ENCODE peak calls at places on chromosomes 5 and 9, in four cellular contexts. V is stomach, F is prostate gland, P is A549. G is an unnamed sample.

GRCh38 chr9:75903785-75904360 is 13.4 kb downstream of the PCSK5 start:
- DNase-seq in V (no peak), F (no peak), P (peak), G (no peak)

GRCh38 chr5:175201393-175201792 is 242.6 kb downstream of the DRD1 start:
- DNase-seq in P (no peak), F (no peak), V (no peak), G (no peak)

GRCh38 chr5:15004506-15004905 is 132.9 kb upstream of the ANKH start:
- DNase-seq in P (no peak), F (no peak), V (no peak), G (peak)

GRCh38 chr9:121885345-121885901 is 207.7 kb downstream of the TTLL11 start:
- DNase-seq in V (no peak), P (no peak), F (no peak), G (no peak)

GRCh38 chr9:16985559-16986348 is 115.3 kb upstream of the BNC2 start:
- DNase-seq in V (no peak), F (peak), P (peak), G (peak)

GRCh38 chr5:126422994-126423788 is at the start of gene GRAMD2B:
- DNase-seq in F (peak), P (peak), V (peak), G (peak)

GRCh38 chr5:76867827-76868693 is 18.2 kb downstream of the S100Z start:
- DNase-seq in P (peak), V (peak), F (peak), G (peak)

GRCh38 chr9:23551929-23552707 is 273.9 kb downstream of the ELAVL2 start:
- DNase-seq in F (no peak), P (no peak), V (no peak), G (no peak)

GRCh38 chr9:128124873-128125574 is 2.5 kb downstream of the PTGES2 start:
- DNase-seq in P (peak), V (peak), F (peak), G (peak)

GRCh38 chr5:140926211-140926902 is at the start of gene PCDHAC1:
- DNase-seq in P (peak), V (peak), F (peak), G (peak)

GRCh38 chr9:76996700-76997099 is 22.8 kb upstream of the FOXB2 start:
- DNase-seq in V (no peak), P (peak), F (no peak), G (peak)
- TF ChIP-seq CTCF in V (peak), P (peak), F (peak), G (no peak)

GRCh38 chr9:124354364-124355031 is 60.7 kb downstream of the PSMB7 start:
- DNase-seq in P (no peak), F (no peak), V (no peak), G (no peak)
- TF ChIP-seq POLR2A in P (no peak), F (no peak), V (no peak), G (no peak)

GRCh38 chr5:81194633-81195333 is 38.3 kb upstream of the CKMT2 start:
- DNase-seq in F (peak), V (peak), P (peak), G (peak)
- TF ChIP-seq CTCF in F (peak), V (peak), P (peak), G (peak)

GRCh38 chr9:137611623-137612609 is 6.4 kb downstream of the ARRDC1 start:
- DNase-seq in V (peak), F (peak), P (peak), G (peak)
- TF ChIP-seq POLR2A in V (no peak), F (peak), P (peak), G (peak)

GRCh38 chr5:122421379-122422081 is 109.5 kb downstream of the SNCAIP start:
- DNase-seq in V (no peak), P (no peak), F (no peak), G (no peak)
- TF ChIP-seq CTCF in V (no peak), P (no peak), F (no peak), G (no peak)

GRCh38 chr5:160434022-160434531 is 12.4 kb downstream of the PTTG1 start:
- DNase-seq in F (no peak), V (no peak), P (no peak), G (peak)
- TF ChIP-seq POLR2A in F (no peak), V (no peak), P (no peak), G (no peak)

GRCh38 chr9:14322211-14323082 is 8.5 kb upstream of the NFIB start:
- DNase-seq in P (peak), F (peak), V (peak), G (peak)
- TF ChIP-seq CTCF in P (peak), F (peak), V (peak), G (no peak)

DNA sequence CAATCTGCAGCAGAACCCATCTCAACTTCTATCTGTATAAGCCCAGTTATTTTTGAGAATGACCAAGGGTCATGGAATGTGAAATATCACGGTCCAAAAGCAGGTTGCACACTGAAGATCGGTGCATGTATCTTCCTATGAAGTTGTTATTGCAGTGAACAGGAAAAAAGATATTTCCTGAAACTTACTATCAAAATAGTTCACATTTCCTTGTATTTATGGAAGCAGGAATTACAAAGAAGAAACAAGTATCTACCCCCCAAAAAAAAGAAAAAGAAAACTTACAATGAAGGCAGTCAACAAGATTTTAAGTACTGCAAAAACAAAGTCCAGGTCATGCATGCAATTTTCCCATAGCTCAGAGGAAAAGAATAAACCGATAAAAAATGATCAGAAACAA is 70.0 kb downstream of the MPDZ start:
- DNase-seq in V (no peak), P (no peak), F (no peak), G (no peak)
- TF ChIP-seq POLR2A in V (no peak), P (no peak), F (no peak), G (no peak)

DNA sequence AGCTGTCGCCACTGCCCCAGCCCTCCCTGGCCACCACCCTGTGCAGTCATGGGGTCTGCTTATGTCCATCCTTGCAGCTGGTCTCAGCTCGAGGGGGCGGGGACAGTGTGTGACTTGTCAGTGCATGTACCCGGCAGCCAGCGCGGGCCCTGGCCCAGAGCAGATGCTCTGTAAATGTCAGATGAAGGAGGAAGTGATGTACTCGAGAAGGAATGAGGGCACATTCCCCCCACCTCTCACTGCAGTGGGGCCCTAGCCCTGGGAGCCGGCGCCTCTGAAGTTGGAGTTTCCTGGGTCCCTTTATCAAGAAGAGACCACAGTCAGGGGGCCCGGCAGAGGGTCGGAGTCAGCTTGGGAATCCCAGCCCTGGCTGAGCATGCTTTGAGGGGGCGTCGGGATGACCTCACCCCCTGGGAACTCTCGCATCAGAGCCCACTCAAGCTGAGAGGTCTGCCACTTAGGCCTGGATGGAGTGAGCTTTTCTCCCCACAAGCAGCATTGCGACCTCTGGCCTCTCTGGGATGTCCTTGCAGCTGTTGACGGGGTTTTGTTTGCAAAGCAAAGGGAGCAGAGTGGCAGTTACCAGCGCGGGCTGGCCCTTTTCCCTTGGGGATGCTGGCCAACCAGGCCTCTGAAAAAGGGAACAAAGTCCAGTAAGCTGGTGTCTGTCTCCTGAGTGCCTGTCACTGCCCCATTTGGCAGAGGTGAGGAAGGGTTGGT is 19.0 kb downstream of the NEURL1B start:
- DNase-seq in P (peak), F (peak), V (peak), G (peak)
- TF ChIP-seq CTCF in P (no peak), F (no peak), V (no peak), G (no peak)

DNA sequence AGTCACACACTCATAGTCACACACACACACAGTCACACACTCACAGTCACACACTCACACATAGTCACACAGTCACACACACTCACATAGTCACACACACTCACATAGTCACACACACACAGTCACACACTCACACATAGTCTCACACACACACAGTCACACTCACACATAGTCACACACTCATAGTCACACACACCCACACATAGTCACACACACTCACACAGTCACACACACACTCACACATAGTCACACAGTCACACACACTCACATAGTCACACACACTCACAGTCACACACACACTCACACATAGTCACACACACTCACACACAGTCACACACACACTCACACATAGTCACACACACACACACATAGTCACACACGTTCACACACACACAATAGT is 4.1 kb downstream of the OLFM1 start:
- DNase-seq in P (no peak), V (no peak), F (no peak), G (no peak)
- TF ChIP-seq POLR2A in P (no peak), V (no peak), F (no peak), G (no peak)

G was measured in thyroid gland.